ENCODE peak calls at places on chromosomes 6 and 20, in five cellular contexts. One of them, this sample, is unnamed.

GRCh38 chr6:35297541-35298481 is at the start of gene DEF6:
- DNase-seq in GM13976: peak
- DNase-seq in anterior cingulate cortex: peak
- DNase-seq in non-pigmented ciliary epithelial cell: no peak
- DNase-seq in fibroblast of the conjunctiva: peak
- DNase-seq in this sample: peak

GRCh38 chr6:156534594-156534993 is 242.6 kb upstream of the ARID1B start:
- DNase-seq in GM13976: no peak
- DNase-seq in anterior cingulate cortex: no peak
- DNase-seq in non-pigmented ciliary epithelial cell: no peak
- DNase-seq in fibroblast of the conjunctiva: no peak
- DNase-seq in this sample: no peak

GRCh38 chr20:34420146-34420545 is 57.1 kb downstream of the ITCH start:
- DNase-seq in GM13976: no peak
- DNase-seq in anterior cingulate cortex: no peak
- DNase-seq in non-pigmented ciliary epithelial cell: no peak
- DNase-seq in fibroblast of the conjunctiva: no peak
- DNase-seq in this sample: no peak

GRCh38 chr6:116812051-116812650 is 16.7 kb downstream of the GPRC6A start:
- DNase-seq in GM13976: no peak
- DNase-seq in anterior cingulate cortex: no peak
- DNase-seq in non-pigmented ciliary epithelial cell: no peak
- DNase-seq in fibroblast of the conjunctiva: no peak
- DNase-seq in this sample: no peak

GRCh38 chr6:1313364-1313754 is 1.5 kb downstream of the FOXQ1 start:
- DNase-seq in GM13976: peak
- DNase-seq in anterior cingulate cortex: no peak
- DNase-seq in non-pigmented ciliary epithelial cell: no peak
- DNase-seq in fibroblast of the conjunctiva: no peak
- DNase-seq in this sample: no peak

GRCh38 chr6:36920049-36920448 is 34.3 kb downstream of the C6orf89 start:
- DNase-seq in GM13976: no peak
- DNase-seq in anterior cingulate cortex: no peak
- DNase-seq in non-pigmented ciliary epithelial cell: no peak
- DNase-seq in fibroblast of the conjunctiva: no peak
- DNase-seq in this sample: no peak

GRCh38 chr20:24382330-24382729 is 87.1 kb upstream of the SYNDIG1 start:
- DNase-seq in GM13976: no peak
- DNase-seq in anterior cingulate cortex: no peak
- DNase-seq in non-pigmented ciliary epithelial cell: no peak
- DNase-seq in fibroblast of the conjunctiva: no peak
- DNase-seq in this sample: peak

GRCh38 chr6:2363211-2363610 is 117.8 kb upstream of the GMDS start:
- DNase-seq in GM13976: no peak
- DNase-seq in anterior cingulate cortex: no peak
- DNase-seq in non-pigmented ciliary epithelial cell: no peak
- DNase-seq in fibroblast of the conjunctiva: no peak
- DNase-seq in this sample: no peak

GRCh38 chr6:137547186-137547585 is 53.0 kb upstream of the OLIG3 start:
- DNase-seq in GM13976: no peak
- DNase-seq in anterior cingulate cortex: no peak
- DNase-seq in non-pigmented ciliary epithelial cell: no peak
- DNase-seq in fibroblast of the conjunctiva: no peak
- DNase-seq in this sample: no peak

GRCh38 chr20:19646963-19647362 is 111.1 kb upstream of the RIN2 start:
- DNase-seq in GM13976: no peak
- DNase-seq in anterior cingulate cortex: no peak
- DNase-seq in non-pigmented ciliary epithelial cell: no peak
- DNase-seq in fibroblast of the conjunctiva: no peak
- DNase-seq in this sample: no peak

GRCh38 chr6:95266537-95267258 is 310.6 kb upstream of the MANEA start:
- DNase-seq in GM13976: no peak
- DNase-seq in anterior cingulate cortex: no peak
- DNase-seq in non-pigmented ciliary epithelial cell: no peak
- DNase-seq in fibroblast of the conjunctiva: no peak
- DNase-seq in this sample: no peak

GRCh38 chr6:44858998-44859397 is 469.1 kb upstream of the RUNX2 start:
- DNase-seq in GM13976: no peak
- DNase-seq in anterior cingulate cortex: no peak
- DNase-seq in non-pigmented ciliary epithelial cell: no peak
- DNase-seq in fibroblast of the conjunctiva: no peak
- DNase-seq in this sample: no peak

GRCh38 chr6:34560366-34561226 is 4.5 kb upstream of the SPDEF start:
- DNase-seq in GM13976: no peak
- DNase-seq in anterior cingulate cortex: no peak
- DNase-seq in non-pigmented ciliary epithelial cell: peak
- DNase-seq in fibroblast of the conjunctiva: no peak
- DNase-seq in this sample: no peak

GRCh38 chr6:82589509-82590206 is 226.0 kb downstream of the TPBG start:
- DNase-seq in GM13976: peak
- DNase-seq in anterior cingulate cortex: no peak
- DNase-seq in non-pigmented ciliary epithelial cell: peak
- DNase-seq in fibroblast of the conjunctiva: peak
- DNase-seq in this sample: no peak

GRCh38 chr6:17417817-17418216 is 24.4 kb downstream of the CAP2 start:
- DNase-seq in GM13976: no peak
- DNase-seq in anterior cingulate cortex: no peak
- DNase-seq in non-pigmented ciliary epithelial cell: peak
- DNase-seq in fibroblast of the conjunctiva: no peak
- DNase-seq in this sample: no peak

GRCh38 chr6:160917581-160917980 is 74.0 kb upstream of the MAP3K4 start:
- DNase-seq in GM13976: no peak
- DNase-seq in anterior cingulate cortex: no peak
- DNase-seq in non-pigmented ciliary epithelial cell: no peak
- DNase-seq in fibroblast of the conjunctiva: no peak
- DNase-seq in this sample: no peak

GRCh38 chr6:63636516-63636968 is 940 bp downstream of the PHF3 start:
- DNase-seq in GM13976: peak
- DNase-seq in anterior cingulate cortex: peak
- DNase-seq in non-pigmented ciliary epithelial cell: no peak
- DNase-seq in fibroblast of the conjunctiva: no peak
- DNase-seq in this sample: peak

GRCh38 chr20:59135093-59135492 is 28.5 kb upstream of the ZNF831 start:
- DNase-seq in GM13976: no peak
- DNase-seq in anterior cingulate cortex: no peak
- DNase-seq in non-pigmented ciliary epithelial cell: no peak
- DNase-seq in fibroblast of the conjunctiva: no peak
- DNase-seq in this sample: no peak

GRCh38 chr6:150857062-150857905 is 8.2 kb upstream of the MTHFD1L start:
- DNase-seq in GM13976: no peak
- DNase-seq in anterior cingulate cortex: no peak
- DNase-seq in non-pigmented ciliary epithelial cell: peak
- DNase-seq in fibroblast of the conjunctiva: peak
- DNase-seq in this sample: no peak

GRCh38 chr6:10874207-10874606 is 7.6 kb downstream of the GCM2 start:
- DNase-seq in GM13976: no peak
- DNase-seq in anterior cingulate cortex: no peak
- DNase-seq in non-pigmented ciliary epithelial cell: no peak
- DNase-seq in fibroblast of the conjunctiva: no peak
- DNase-seq in this sample: no peak

GRCh38 chr6:142570221-142570671 is 268.4 kb downstream of the ADGRG6 start:
- DNase-seq in GM13976: no peak
- DNase-seq in anterior cingulate cortex: no peak
- DNase-seq in non-pigmented ciliary epithelial cell: peak
- DNase-seq in fibroblast of the conjunctiva: no peak
- DNase-seq in this sample: no peak

GRCh38 chr20:52457826-52458225 is 266.2 kb upstream of the ZFP64 start:
- DNase-seq in GM13976: no peak
- DNase-seq in anterior cingulate cortex: no peak
- DNase-seq in non-pigmented ciliary epithelial cell: no peak
- DNase-seq in fibroblast of the conjunctiva: no peak
- DNase-seq in this sample: no peak

GRCh38 chr20:437787-438486 is 24.4 kb downstream of the TBC1D20 start:
- DNase-seq in GM13976: no peak
- DNase-seq in anterior cingulate cortex: no peak
- DNase-seq in non-pigmented ciliary epithelial cell: no peak
- DNase-seq in fibroblast of the conjunctiva: no peak
- DNase-seq in this sample: no peak

GRCh38 chr6:148771212-148771601 is 24.4 kb downstream of the UST start:
- DNase-seq in GM13976: no peak
- DNase-seq in anterior cingulate cortex: no peak
- DNase-seq in non-pigmented ciliary epithelial cell: no peak
- DNase-seq in fibroblast of the conjunctiva: no peak
- DNase-seq in this sample: no peak

GRCh38 chr6:84967389-84967788 is 203.0 kb upstream of the TBX18 start:
- DNase-seq in GM13976: peak
- DNase-seq in anterior cingulate cortex: no peak
- DNase-seq in non-pigmented ciliary epithelial cell: no peak
- DNase-seq in fibroblast of the conjunctiva: peak
- DNase-seq in this sample: no peak

GRCh38 chr6:106256201-106256968 is 69.2 kb downstream of the ATG5 start:
- DNase-seq in GM13976: no peak
- DNase-seq in anterior cingulate cortex: no peak
- DNase-seq in non-pigmented ciliary epithelial cell: no peak
- DNase-seq in fibroblast of the conjunctiva: peak
- DNase-seq in this sample: no peak

GRCh38 chr20:7152071-7152470 is 384.6 kb downstream of the BMP2 start:
- DNase-seq in GM13976: no peak
- DNase-seq in anterior cingulate cortex: no peak
- DNase-seq in non-pigmented ciliary epithelial cell: no peak
- DNase-seq in fibroblast of the conjunctiva: no peak
- DNase-seq in this sample: no peak

GRCh38 chr6:122833229-122833556 is 44.1 kb downstream of the SMPDL3A start:
- DNase-seq in GM13976: no peak
- DNase-seq in anterior cingulate cortex: peak
- DNase-seq in non-pigmented ciliary epithelial cell: no peak
- DNase-seq in fibroblast of the conjunctiva: no peak
- DNase-seq in this sample: no peak

GRCh38 chr6:112199001-112199403 is 55.4 kb downstream of the LAMA4 start:
- DNase-seq in GM13976: no peak
- DNase-seq in anterior cingulate cortex: no peak
- DNase-seq in non-pigmented ciliary epithelial cell: no peak
- DNase-seq in fibroblast of the conjunctiva: no peak
- DNase-seq in this sample: no peak

GRCh38 chr6:156009656-156010055 is 554.0 kb upstream of the NOX3 start:
- DNase-seq in GM13976: no peak
- DNase-seq in anterior cingulate cortex: no peak
- DNase-seq in non-pigmented ciliary epithelial cell: peak
- DNase-seq in fibroblast of the conjunctiva: no peak
- DNase-seq in this sample: no peak

GRCh38 chr6:41577865-41578713 is 31.9 kb downstream of the FOXP4 start:
- DNase-seq in GM13976: no peak
- DNase-seq in anterior cingulate cortex: no peak
- DNase-seq in non-pigmented ciliary epithelial cell: no peak
- DNase-seq in fibroblast of the conjunctiva: no peak
- DNase-seq in this sample: no peak